ENCODE peak calls at places on chromosomes 7 and 10, in six cellular contexts. G is K562, J is H1, H is WTC11, F is HepG2, I is endothelial cell of umbilical vein. M is an unnamed sample.

GRCh38 chr7:99806839-99807478 is 20.9 kb upstream of the CYP3A43 start:
- DNase-seq in H (no peak), I (no peak), G (peak; percentile 36), F (no peak), J (no peak), M (no peak)

GRCh38 chr10:105149371-105149871 is 508.3 kb downstream of the SORCS3 start:
- DNase-seq in I (no peak), F (no peak), G (no peak), H (no peak), J (no peak), M (no peak)

GRCh38 chr7:48090095-48090805 is 1.2 kb downstream of the UPP1 start:
- DNase-seq in I (peak; percentile 73), G (no peak), F (no peak), J (peak; percentile 58), H (no peak), M (peak; percentile 41)

GRCh38 chr10:71354771-71355170 is 35.7 kb downstream of the SLC29A3 start:
- DNase-seq in F (no peak), H (no peak), I (peak; percentile 32), G (no peak), J (no peak), M (no peak)

GRCh38 chr7:149253665-149254064 is 8.3 kb upstream of the ZNF783 start:
- DNase-seq in J (no peak), G (no peak), I (no peak), H (no peak), F (no peak), M (no peak)

GRCh38 chr10:63883861-63884260 is 362.7 kb downstream of the REEP3 start:
- DNase-seq in H (no peak), G (no peak), J (no peak), I (no peak), F (no peak), M (no peak)

GRCh38 chr10:133324198-133324792 is 12.4 kb downstream of the CALY start:
- DNase-seq in I (peak; percentile 22), G (peak; percentile 67), H (peak; percentile 80), J (peak; percentile 72), F (peak; percentile 62), M (peak; percentile 69)

GRCh38 chr10:31768467-31768866 is 160.2 kb downstream of the ARHGAP12 start:
- DNase-seq in J (no peak), F (no peak), H (no peak), I (peak; percentile 26), G (no peak), M (no peak)

GRCh38 chr7:128914566-128915151 is 4.2 kb upstream of the KCP start:
- DNase-seq in I (no peak), G (no peak), F (no peak), J (peak; percentile 61), H (no peak), M (no peak)

GRCh38 chr7:40316176-40316575 is 181.4 kb downstream of the SUGCT start:
- DNase-seq in H (no peak), I (no peak), G (no peak), J (no peak), F (no peak), M (no peak)

GRCh38 chr7:44388089-44388970 is 62.9 kb upstream of the CAMK2B start:
- DNase-seq in H (no peak), G (no peak), J (peak; percentile 35), I (no peak), F (no peak), M (no peak)
- TF ChIP-seq JUN in H (no peak), G (no peak), J (no peak), I (no peak), F (no peak), M (no peak)

GRCh38 chr10:120313715-120314114 is 143.3 kb upstream of the PLPP4 start:
- DNase-seq in H (no peak), I (no peak), F (no peak), J (no peak), G (no peak), M (no peak)
- TF ChIP-seq JUN in H (no peak), I (no peak), F (no peak), J (no peak), G (no peak), M (no peak)

DNA sequence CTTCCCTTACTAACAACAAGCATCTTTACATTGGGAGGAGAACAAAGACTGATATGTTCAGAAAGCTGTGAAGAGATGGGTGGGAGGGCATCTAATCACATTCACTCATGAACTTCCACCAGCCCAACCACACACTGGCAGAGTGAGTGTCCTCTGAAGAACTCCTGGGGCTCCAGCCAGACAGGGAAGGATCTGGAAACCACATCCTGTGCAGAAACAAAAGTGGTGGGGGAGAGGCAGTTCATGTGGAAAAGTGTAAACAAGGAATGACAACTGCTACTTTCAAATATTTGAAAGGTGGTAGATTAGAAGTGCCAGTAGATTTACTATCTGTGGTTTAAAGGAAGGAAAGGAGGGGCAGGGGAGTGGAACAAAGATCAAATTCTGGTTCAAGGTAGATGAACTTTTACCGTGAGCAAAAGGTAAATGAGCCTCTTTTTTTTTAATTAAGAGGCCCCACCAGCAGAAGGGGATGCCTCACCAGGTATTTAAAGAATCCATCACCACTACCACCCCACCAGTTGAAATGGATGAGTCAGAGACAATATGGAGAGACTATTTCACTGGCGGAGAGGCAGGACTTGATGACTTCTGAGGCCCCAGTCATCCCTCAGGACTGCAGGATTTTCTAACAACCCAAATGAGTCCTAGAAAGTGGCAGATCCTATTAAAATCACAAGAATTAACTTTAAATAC is 34.5 kb downstream of the GOT1 start:
- DNase-seq in H (no peak), G (no peak), F (peak; percentile 89), I (peak; percentile 57), J (no peak), M (no peak)
- TF ChIP-seq JUN in H (no peak), G (no peak), F (no peak), I (no peak), J (no peak), M (no peak)

DNA sequence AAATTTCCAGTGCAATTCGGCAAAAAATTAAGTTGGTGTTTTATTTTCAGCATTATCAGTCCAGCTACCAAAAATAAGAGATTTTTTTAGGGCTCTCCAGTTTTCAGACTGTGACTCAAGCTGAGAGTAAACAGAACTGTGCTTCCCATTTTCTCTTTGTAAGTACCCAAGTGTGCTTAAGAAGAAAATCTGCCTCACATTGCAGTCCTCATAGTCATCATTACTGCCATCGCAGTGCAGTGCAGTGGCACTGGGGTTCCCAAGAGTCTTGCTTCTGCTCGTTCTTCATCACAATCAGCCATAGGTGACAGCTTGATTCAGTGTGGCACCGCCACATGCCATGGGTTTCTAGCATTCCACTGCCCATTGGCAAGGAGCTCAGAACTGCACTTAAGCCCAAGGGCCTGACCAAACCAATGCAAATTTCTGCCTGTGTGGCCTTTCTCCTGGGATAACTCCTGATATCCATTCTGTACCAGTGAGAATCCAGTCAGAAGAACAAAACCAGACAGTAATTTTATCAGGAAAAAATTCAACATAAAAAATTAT is 25.6 kb upstream of the ERCC6 start:
- DNase-seq in J (no peak), G (no peak), H (no peak), F (no peak), I (no peak), M (no peak)
- TF ChIP-seq JUN in J (no peak), G (no peak), H (no peak), F (no peak), I (no peak), M (no peak)

DNA sequence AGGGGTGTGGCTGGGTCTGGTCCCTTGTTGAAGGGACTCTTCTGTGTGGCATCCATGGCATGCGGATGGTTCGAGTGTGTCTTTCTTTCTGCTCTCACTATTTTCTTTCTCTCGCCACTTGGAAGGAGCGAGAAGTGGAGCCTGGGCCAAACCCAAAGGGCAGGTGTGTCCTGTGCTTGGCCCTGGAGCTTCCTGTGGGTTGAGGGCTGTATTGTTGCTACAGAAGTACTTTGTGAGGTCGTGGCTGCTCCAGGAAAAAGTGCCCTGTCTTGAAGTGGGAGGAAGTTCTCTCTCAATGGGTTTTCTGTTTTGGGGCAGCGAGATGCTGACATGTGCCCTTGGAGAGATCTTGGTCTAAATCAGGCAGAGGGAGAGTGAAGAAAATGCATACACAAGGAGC is 72.0 kb downstream of the DOCK1 start:
- DNase-seq in F (no peak), I (peak; percentile 37), H (no peak), G (no peak), J (no peak), M (no peak)
- TF ChIP-seq JUN in F (no peak), I (no peak), H (no peak), G (no peak), J (no peak), M (no peak)

GRCh38 chr10:47253651-47254375 is 46.2 kb upstream of the GDF10 start:
- DNase-seq in F (no peak), I (no peak), G (no peak), J (peak; percentile 43), H (no peak), M (no peak)
- TF ChIP-seq JUN in F (no peak), I (no peak), G (no peak), J (no peak), H (no peak), M (no peak)

M was measured in A549.